ENCODE peak calls at places on chromosomes 16 and 17, in four cellular contexts. W is H1, I is suprapubic skin, K is sigmoid colon. B is an unnamed sample.

GRCh38 chr17:19753049-19753444 is 4.9 kb upstream of the ALDH3A1 start:
- DNase-seq in W (no peak), I (no peak), K (peak), B (peak)

GRCh38 chr16:10514369-10515055 is 65.9 kb downstream of the EMP2 start:
- DNase-seq in K (peak), I (no peak), W (no peak), B (peak)

GRCh38 chr17:19238167-19238505 is 970 bp downstream of the EPN2 start:
- DNase-seq in K (peak), W (no peak), I (peak), B (peak)

GRCh38 chr16:79347176-79347715 is 253.3 kb downstream of the MAF start:
- DNase-seq in I (no peak), K (no peak), W (no peak), B (no peak)

GRCh38 chr17:16872836-16873653 is 98.9 kb downstream of the TNFRSF13B start:
- DNase-seq in I (no peak), K (no peak), W (no peak), B (peak)

GRCh38 chr17:82964851-82965341 is 114.5 kb upstream of the METRNL start:
- DNase-seq in W (no peak), I (peak), K (no peak), B (no peak)

GRCh38 chr17:27430882-27431491 is 25.3 kb upstream of the KSR1 start:
- DNase-seq in K (peak), W (peak), I (no peak), B (peak)

GRCh38 chr17:77327181-77327565 is 186.4 kb downstream of the SEC14L1 start:
- DNase-seq in K (peak), W (no peak), I (peak), B (peak)

GRCh38 chr16:11978080-11978479 is 1.5 kb downstream of the SNX29 start:
- DNase-seq in I (no peak), W (no peak), K (no peak), B (no peak)

GRCh38 chr16:88569985-88570690 is at the start of gene ZC3H18:
- DNase-seq in I (peak), W (peak), K (peak), B (peak)

GRCh38 chr17:59695943-59696681 is 11.1 kb downstream of the PTRH2 start:
- DNase-seq in K (no peak), W (no peak), I (no peak), B (no peak)
- TF ChIP-seq EP300 in K (no peak), W (no peak), I (no peak), B (no peak)

GRCh38 chr17:49403514-49404289 is 11.0 kb downstream of the PHB1 start:
- DNase-seq in W (no peak), K (peak), I (peak), B (no peak)
- TF ChIP-seq POLR2AphosphoS5 in W (no peak), K (no peak), I (no peak), B (no peak)

GRCh38 chr17:68527314-68527713 is 15.1 kb downstream of the PRKAR1A start:
- DNase-seq in I (no peak), W (no peak), K (no peak), B (no peak)
- TF ChIP-seq EP300 in I (no peak), W (no peak), K (no peak), B (no peak)

GRCh38 chr17:78341559-78342437 is 18.1 kb downstream of the SOCS3 start:
- DNase-seq in I (peak), W (no peak), K (peak), B (peak)
- TF ChIP-seq POLR2AphosphoS5 in I (peak), W (no peak), K (peak), B (peak)

DNA sequence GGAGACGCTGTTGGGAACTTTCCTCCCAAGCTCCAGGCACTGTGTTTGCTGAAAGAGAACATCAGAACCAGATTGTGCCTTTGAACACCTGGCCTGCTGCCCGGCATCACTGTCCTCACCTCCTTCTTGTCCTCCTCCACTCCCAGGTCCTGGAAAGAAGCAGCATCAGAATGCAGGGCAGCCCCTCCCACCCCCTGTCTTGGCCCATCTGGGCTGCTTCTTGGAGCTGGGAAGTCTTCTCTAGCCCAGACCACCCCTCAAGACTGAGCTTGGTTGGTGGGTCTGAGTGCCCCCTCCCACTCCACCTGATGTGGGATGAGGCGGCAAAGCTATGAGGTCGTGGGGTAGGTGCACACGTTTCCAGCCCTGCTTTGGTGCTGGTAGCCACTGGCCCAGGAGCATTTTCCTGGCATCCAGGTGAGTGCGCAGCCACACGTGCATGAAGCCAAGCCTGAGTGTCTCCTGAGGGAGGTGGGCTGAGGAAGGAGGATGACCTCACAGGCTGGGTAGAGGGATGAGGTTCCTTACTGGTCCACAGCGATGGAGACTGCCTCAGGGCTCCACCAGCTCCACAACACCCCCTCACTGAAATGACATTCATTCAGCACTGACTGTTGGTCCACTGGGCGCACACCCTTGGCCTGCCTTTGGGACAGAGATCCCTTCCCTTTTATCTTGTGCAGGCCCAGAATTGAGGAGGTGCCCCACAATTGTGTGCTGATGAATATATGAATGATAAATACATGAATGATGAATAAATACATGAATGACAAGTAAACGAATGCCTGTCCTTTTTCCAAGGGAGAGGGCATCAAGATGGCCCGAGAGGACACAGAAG is 6.0 kb downstream of the CCR7 start:
- DNase-seq in W (no peak), I (peak), K (no peak), B (peak)
- TF ChIP-seq EP300 in W (no peak), I (no peak), K (no peak), B (no peak)

DNA sequence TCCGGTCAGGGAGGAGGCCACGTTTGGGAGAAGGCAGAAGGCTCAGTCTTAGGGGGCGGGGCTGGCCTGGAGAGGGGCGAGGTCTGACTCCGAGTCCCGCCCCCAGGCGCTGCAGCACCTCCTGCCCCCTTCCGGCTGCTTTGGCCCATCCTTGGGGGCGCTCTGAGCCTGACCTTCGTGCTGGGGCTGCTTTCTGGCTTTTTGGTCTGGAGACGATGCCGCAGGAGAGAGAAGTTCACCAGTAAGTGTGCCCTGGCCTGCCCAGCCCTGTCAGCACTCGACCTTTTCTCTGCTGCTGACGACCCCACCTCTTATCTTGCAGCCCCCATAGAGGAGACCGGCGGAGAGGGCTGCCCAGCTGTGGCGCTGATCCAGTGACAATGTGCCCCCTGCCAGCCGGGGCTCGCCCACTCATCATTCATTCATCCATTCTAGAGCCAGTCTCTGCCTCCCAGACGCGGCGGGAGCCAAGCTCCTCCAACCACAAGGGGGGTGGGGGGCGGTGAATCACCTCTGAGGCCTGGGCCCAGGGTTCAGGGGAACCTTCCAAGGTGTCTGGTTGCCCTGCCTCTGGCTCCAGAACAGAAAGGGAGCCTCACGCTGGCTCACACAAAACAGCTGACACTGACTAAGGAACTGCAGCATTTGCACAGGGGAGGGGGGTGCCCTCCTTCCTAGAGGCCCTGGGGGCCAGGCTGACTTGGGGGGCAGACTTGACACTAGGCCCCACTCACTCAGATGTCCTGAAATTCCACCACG is 1.5 kb downstream of the TNFRSF12A start:
- DNase-seq in K (peak), I (peak), W (peak), B (peak)
- TF ChIP-seq POLR2AphosphoS5 in K (no peak), I (no peak), W (peak), B (no peak)

GRCh38 chr17:7295230-7296180 is 1.1 kb upstream of the YBX2 start:
- DNase-seq in K (no peak), W (no peak), I (no peak), B (no peak)

GRCh38 chr17:7293131-7293557 is 1.3 kb downstream of the YBX2 start:
- DNase-seq in W (no peak), I (no peak), K (no peak), B (no peak)

GRCh38 chr17:7293821-7294613 is 422 bp downstream of the YBX2 start:
- DNase-seq in K (no peak), I (no peak), W (no peak), B (peak)

GRCh38 chr17:7294614-7295153 is at the start of gene YBX2:
- DNase-seq in I (no peak), W (no peak), K (no peak), B (peak)

DNA sequence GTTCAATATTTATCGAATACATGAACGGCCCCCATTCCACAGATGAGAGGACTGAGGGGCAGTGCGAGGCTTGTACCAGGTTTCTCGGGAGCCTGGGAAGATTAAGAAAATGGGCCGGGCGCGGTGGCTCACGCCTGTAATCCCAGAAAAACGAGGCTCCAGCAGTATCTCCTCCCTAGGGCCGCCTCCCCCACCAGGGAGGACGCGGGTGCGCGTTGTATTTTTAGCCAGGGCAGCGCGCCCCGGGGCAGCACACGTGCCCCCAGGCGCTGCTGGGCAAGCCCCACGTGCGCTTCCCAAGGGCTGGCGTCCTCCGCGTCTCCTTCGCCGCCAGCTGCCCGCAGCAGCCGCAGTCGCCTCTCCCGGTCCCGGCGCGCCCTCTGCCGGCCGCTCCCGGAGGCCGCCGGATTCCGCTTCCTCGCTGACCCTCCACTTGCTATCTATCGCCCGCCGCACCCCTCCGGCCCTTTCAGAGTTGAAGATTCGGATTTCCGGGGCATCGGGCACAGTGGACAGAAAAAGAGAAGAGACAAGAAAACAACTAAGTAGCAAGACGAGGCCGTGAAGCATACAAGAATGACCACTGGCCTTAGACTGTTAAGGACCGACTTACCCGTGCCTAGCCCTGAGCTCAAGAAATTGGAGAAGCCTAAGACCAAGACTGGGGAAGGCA is 1.9 kb upstream of the YBX2 start:
- DNase-seq in W (no peak), K (peak), I (peak), B (peak)
- TF ChIP-seq EP300 in W (no peak), K (peak), I (no peak), B (no peak)

DNA sequence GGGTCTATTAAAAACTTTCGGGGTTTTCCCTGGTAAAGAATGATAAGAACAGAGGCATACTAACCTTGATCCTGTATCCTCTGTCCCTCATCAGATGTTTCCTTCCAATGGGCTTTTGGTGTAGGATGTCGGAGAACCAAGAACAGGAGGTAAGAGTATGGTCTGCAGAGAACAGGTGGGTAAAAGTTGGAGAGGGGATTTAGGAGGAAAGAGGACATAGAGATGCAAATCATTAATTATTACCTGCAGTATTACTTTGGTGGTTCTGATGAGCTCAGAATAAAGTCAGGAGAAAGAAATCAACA is 4.3 kb downstream of the SNX11 start:
- DNase-seq in I (no peak), W (no peak), K (no peak), B (no peak)
- TF ChIP-seq POLR2AphosphoS5 in I (no peak), W (no peak), K (no peak), B (no peak)

GRCh38 chr17:45051060-45051719 is at the start of gene DCAKD:
- DNase-seq in I (peak), W (peak), K (peak), B (peak)
- TF ChIP-seq EP300 in I (no peak), W (no peak), K (no peak), B (no peak)

B was measured in stomach.